ENCODE peak calls at places on chromosomes 12 and 14, in five cellular contexts. X is cardiac muscle cell, F is prostate gland, G is iPS DF 6.9, O is uterus. J is an unnamed sample.

GRCh38 chr12:22979854-22980253 is 354.9 kb downstream of the ETNK1 start:
- DNase-seq in X (no peak), O (no peak), G (no peak), F (no peak), J (no peak)

GRCh38 chr12:4591180-4591687 is 29.2 kb downstream of the DYRK4 start:
- DNase-seq in X (no peak), G (no peak), F (no peak), O (no peak), J (no peak)

GRCh38 chr14:39268393-39268792 is 34.7 kb downstream of the MIA2 start:
- DNase-seq in X (peak; percentile 22), O (no peak), F (no peak), G (no peak), J (no peak)

GRCh38 chr12:121130866-121131373 is 1.8 kb upstream of the P2RX7 start:
- DNase-seq in O (no peak), F (no peak), G (no peak), X (no peak), J (no peak)

GRCh38 chr14:35418093-35418492 is 13.5 kb upstream of the NFKBIA start:
- DNase-seq in O (no peak), G (no peak), X (no peak), F (no peak), J (no peak)

GRCh38 chr12:52772188-52772587 is 5.0 kb downstream of the KRT76 start:
- DNase-seq in O (no peak), G (no peak), F (no peak), X (no peak), J (no peak)

GRCh38 chr12:2624543-2625266 is 170.1 kb upstream of the FKBP4 start:
- DNase-seq in O (no peak), X (peak; percentile 18), F (no peak), G (peak; percentile 47), J (no peak)

GRCh38 chr12:101097829-101098580 is 112.0 kb downstream of the SLC5A8 start:
- DNase-seq in X (no peak), O (no peak), F (no peak), G (no peak), J (no peak)

GRCh38 chr12:3655331-3655900 is 97.5 kb downstream of the CRACR2A start:
- DNase-seq in O (no peak), X (peak; percentile 25), F (no peak), G (peak; percentile 55), J (no peak)

GRCh38 chr12:130013771-130014484 is 110.1 kb upstream of the TMEM132D start:
- DNase-seq in G (peak; percentile 1), O (no peak), F (peak; percentile 34), X (peak; percentile 13), J (no peak)

GRCh38 chr14:96105921-96106441 is 66.8 kb downstream of the C14orf132 start:
- DNase-seq in O (peak; percentile 43), X (no peak), F (no peak), G (no peak), J (peak; percentile 49)

GRCh38 chr12:30823140-30823669 is 68.5 kb upstream of the CAPRIN2 start:
- DNase-seq in G (no peak), F (no peak), O (peak; percentile 30), X (peak; percentile 61), J (peak; percentile 77)

GRCh38 chr12:130775953-130776856 is 60.1 kb upstream of the RIMBP2 start:
- DNase-seq in F (no peak), X (peak; percentile 84), G (no peak), O (no peak), J (peak; percentile 91)

GRCh38 chr12:24079083-24079482 is 129.6 kb upstream of the SOX5 start:
- DNase-seq in X (no peak), G (no peak), F (no peak), O (no peak), J (no peak)

GRCh38 chr12:117045998-117046374 is 53.2 kb downstream of the TESC start:
- DNase-seq in F (no peak), G (no peak), X (no peak), O (no peak), J (no peak)

GRCh38 chr12:108861878-108862587 is 4.7 kb upstream of the SSH1 start:
- DNase-seq in X (no peak), F (no peak), O (no peak), G (no peak), J (no peak)

GRCh38 chr12:131108171-131108955 is 154.7 kb downstream of the ADGRD1 start:
- DNase-seq in F (no peak), G (no peak), X (no peak), O (no peak), J (no peak)

GRCh38 chr14:30345511-30345910 is 213.4 kb upstream of the G2E3 start:
- DNase-seq in F (no peak), O (no peak), X (no peak), G (no peak), J (no peak)

GRCh38 chr14:30657606-30658163 is 35.6 kb downstream of the SCFD1 start:
- DNase-seq in O (no peak), F (no peak), X (peak; percentile 33), G (no peak), J (no peak)

GRCh38 chr12:10366875-10367274 is 23.0 kb downstream of the KLRK1 start:
- DNase-seq in F (no peak), G (no peak), X (peak; percentile 60), O (no peak), J (no peak)

GRCh38 chr14:48963231-48963630 is 622.9 kb downstream of the RPS29 start:
- DNase-seq in X (no peak), F (no peak), O (no peak), G (no peak), J (no peak)

GRCh38 chr12:105987687-105988035 is 151.1 kb downstream of the NUAK1 start:
- DNase-seq in O (no peak), F (no peak), G (no peak), X (no peak), J (no peak)

GRCh38 chr12:12684375-12685106 is 11.4 kb downstream of the GPR19 start:
- DNase-seq in X (peak; percentile 68), G (peak; percentile 97), F (no peak), O (no peak), J (no peak)

GRCh38 chr12:128008341-128008740 is 258.6 kb upstream of the TMEM132C start:
- DNase-seq in O (no peak), F (no peak), G (no peak), X (no peak), J (no peak)

GRCh38 chr12:81400024-81400423 is 322.1 kb downstream of the ACSS3 start:
- DNase-seq in O (no peak), X (no peak), G (no peak), F (no peak), J (no peak)

GRCh38 chr14:71478542-71478941 is 453.7 kb upstream of the RGS6 start:
- DNase-seq in F (no peak), G (no peak), X (peak; percentile 54), O (no peak), J (no peak)

GRCh38 chr12:43758247-43758727 is 303 bp downstream of the PUS7L start:
- DNase-seq in X (peak; percentile 46), G (no peak), O (peak; percentile 28), F (peak; percentile 27), J (peak; percentile 71)

GRCh38 chr12:51631591-51631990 is 40.6 kb downstream of the SCN8A start:
- DNase-seq in F (no peak), X (peak; percentile 14), G (no peak), O (no peak), J (no peak)

GRCh38 chr12:6700646-6701051 is at the start of gene PIANP:
- DNase-seq in O (peak; percentile 42), G (no peak), X (peak; percentile 40), F (no peak), J (peak; percentile 73)

GRCh38 chr12:64650762-64651161 is 40.5 kb downstream of the RASSF3 start:
- DNase-seq in X (no peak), G (no peak), F (peak; percentile 66), O (no peak), J (no peak)

GRCh38 chr12:116539361-116539771 is 19.8 kb upstream of the MAP1LC3B2 start:
- DNase-seq in O (no peak), X (no peak), F (peak; percentile 37), G (no peak), J (no peak)

GRCh38 chr12:65640489-65640901 is 183.8 kb upstream of the HMGA2 start:
- DNase-seq in G (no peak), X (no peak), O (no peak), F (no peak), J (no peak)

GRCh38 chr14:68621400-68622365 is 171.2 kb downstream of the ZFP36L1 start:
- DNase-seq in O (peak; percentile 66), F (no peak), G (no peak), X (peak; percentile 67), J (no peak)

GRCh38 chr14:92601131-92601710 is 87.6 kb downstream of the RIN3 start:
- DNase-seq in G (no peak), F (no peak), X (no peak), O (no peak), J (no peak)
- H3K4me1 ChIP-seq in G (no peaks in the 10 kb centered on the region), F (no peaks in the 10 kb centered on the region), X (peaks cover 20% of the 10 kb centered on the region), O (no peaks in the 10 kb centered on the region), J (no peaks in the 10 kb centered on the region)

GRCh38 chr14:32984531-32984930 is 45.9 kb downstream of the NPAS3 start:
- DNase-seq in X (no peak), O (no peak), G (no peak), F (no peak), J (no peak)
- H3K4me1 ChIP-seq in X (no peaks in the 10 kb centered on the region), O (no peaks in the 10 kb centered on the region), G (no peaks in the 10 kb centered on the region), F (no peaks in the 10 kb centered on the region), J (no peaks in the 10 kb centered on the region)

DNA sequence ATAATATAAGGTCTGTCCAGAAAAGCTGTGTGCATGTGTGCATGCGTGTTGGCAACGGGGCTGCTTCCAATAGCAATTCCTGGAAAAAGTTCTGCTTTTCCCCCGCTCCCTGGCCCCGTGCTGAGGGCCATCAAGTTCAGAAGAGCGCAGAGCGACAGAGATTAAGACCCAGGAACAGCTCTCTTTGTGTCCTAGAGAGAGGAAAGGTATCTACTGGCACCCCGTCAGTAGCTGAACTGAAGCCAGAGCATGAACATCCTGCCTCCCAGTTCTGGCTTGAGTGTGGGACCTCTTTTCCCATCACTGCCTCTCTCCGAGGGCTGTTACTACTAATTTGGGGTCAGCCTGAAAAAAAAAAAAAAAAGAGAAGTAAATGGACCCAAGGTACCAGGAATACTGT is 15.5 kb downstream of the HDAC7 start:
- DNase-seq in F (no peak), O (no peak), G (no peak), X (no peak), J (no peak)
- H3K4me1 ChIP-seq in F (peaks cover 27% of the 10 kb centered on the region), O (peaks cover 85% of the 10 kb centered on the region), G (peaks cover 3% of the 10 kb centered on the region), X (peaks cover 42% of the 10 kb centered on the region), J (peaks cover 74% of the 10 kb centered on the region)

GRCh38 chr14:93962701-93963601 is 13.4 kb downstream of the ASB2 start:
- DNase-seq in X (no peak), G (no peak), O (no peak), F (no peak), J (peak; percentile 65)

GRCh38 chr14:93960108-93960475 is 16.3 kb downstream of the ASB2 start:
- DNase-seq in F (no peak), G (no peak), X (no peak), O (no peak), J (no peak)

GRCh38 chr14:93963692-93964091 is 12.7 kb downstream of the ASB2 start:
- DNase-seq in F (no peak), G (no peak), X (no peak), O (no peak), J (peak; percentile 15)

GRCh38 chr14:93960774-93961438 is 15.5 kb downstream of the ASB2 start:
- DNase-seq in X (no peak), G (no peak), O (no peak), F (no peak), J (no peak)

GRCh38 chr14:93961610-93962009 is 14.8 kb downstream of the ASB2 start:
- DNase-seq in O (no peak), F (no peak), X (no peak), G (no peak), J (peak; percentile 22)
- H3K4me1 ChIP-seq in O (no peaks in the 10 kb centered on the region), F (no peaks in the 10 kb centered on the region), X (peaks cover 33% of the 10 kb centered on the region), G (peaks cover 3% of the 10 kb centered on the region), J (peaks cover 13% of the 10 kb centered on the region)

J was measured in kidney.